ENCODE peak calls at places on chromosomes 16 and 17, in six cellular contexts. One of them, this sample, is unnamed.

GRCh38 chr17:7336240-7337175 is at the start of gene ACAP1:
- DNase-seq in fibroblast of lung: no peak
- DNase-seq in H1: peak
- DNase-seq in A549: no peak
- DNase-seq in GM12878: no peak
- DNase-seq in thoracic aorta: no peak
- DNase-seq in this sample: peak

GRCh38 chr16:46974352-46974751 is 878 bp upstream of the DNAJA2 start:
- DNase-seq in fibroblast of lung: peak
- DNase-seq in H1: no peak
- DNase-seq in A549: peak
- DNase-seq in GM12878: peak
- DNase-seq in thoracic aorta: no peak
- DNase-seq in this sample: no peak

GRCh38 chr17:57582881-57583756 is 162.0 kb downstream of the CCDC182 start:
- DNase-seq in fibroblast of lung: no peak
- DNase-seq in H1: no peak
- DNase-seq in A549: no peak
- DNase-seq in GM12878: no peak
- DNase-seq in thoracic aorta: no peak
- DNase-seq in this sample: no peak

GRCh38 chr16:31107465-31107867 is 720 bp upstream of the BCKDK start:
- DNase-seq in fibroblast of lung: no peak
- DNase-seq in H1: no peak
- DNase-seq in A549: no peak
- DNase-seq in GM12878: peak
- DNase-seq in thoracic aorta: no peak
- DNase-seq in this sample: no peak

GRCh38 chr16:5065368-5065767 is 388 bp downstream of the C16orf89 start:
- DNase-seq in fibroblast of lung: no peak
- DNase-seq in H1: no peak
- DNase-seq in A549: no peak
- DNase-seq in GM12878: no peak
- DNase-seq in thoracic aorta: no peak
- DNase-seq in this sample: no peak

GRCh38 chr16:87490091-87490798 is 2.6 kb downstream of the ZCCHC14 start:
- DNase-seq in fibroblast of lung: no peak
- DNase-seq in H1: no peak
- DNase-seq in A549: no peak
- DNase-seq in GM12878: no peak
- DNase-seq in thoracic aorta: no peak
- DNase-seq in this sample: no peak

GRCh38 chr17:76683921-76684745 is 26.6 kb downstream of the MXRA7 start:
- DNase-seq in fibroblast of lung: no peak
- DNase-seq in H1: no peak
- DNase-seq in A549: no peak
- DNase-seq in GM12878: no peak
- DNase-seq in thoracic aorta: no peak
- DNase-seq in this sample: no peak

GRCh38 chr17:34318474-34318873 is 761 bp upstream of the CCL8 start:
- DNase-seq in fibroblast of lung: no peak
- DNase-seq in H1: peak
- DNase-seq in A549: peak
- DNase-seq in GM12878: no peak
- DNase-seq in thoracic aorta: no peak
- DNase-seq in this sample: no peak

GRCh38 chr17:18021372-18021771 is 17.6 kb downstream of the ATPAF2 start:
- DNase-seq in fibroblast of lung: no peak
- DNase-seq in H1: no peak
- DNase-seq in A549: peak
- DNase-seq in GM12878: no peak
- DNase-seq in thoracic aorta: no peak
- DNase-seq in this sample: no peak

GRCh38 chr16:66905633-66906539 is 12.8 kb downstream of the CDH16 start:
- DNase-seq in fibroblast of lung: no peak
- DNase-seq in H1: no peak
- DNase-seq in A549: no peak
- DNase-seq in GM12878: no peak
- DNase-seq in thoracic aorta: no peak
- DNase-seq in this sample: no peak

GRCh38 chr17:74748529-74749261 is at the start of gene NHERF1:
- DNase-seq in fibroblast of lung: peak
- DNase-seq in H1: peak
- DNase-seq in A549: peak
- DNase-seq in GM12878: peak
- DNase-seq in thoracic aorta: peak
- DNase-seq in this sample: peak

GRCh38 chr17:46125831-46126230 is 67.4 kb downstream of the KANSL1 start:
- DNase-seq in fibroblast of lung: peak
- DNase-seq in H1: no peak
- DNase-seq in A549: no peak
- DNase-seq in GM12878: no peak
- DNase-seq in thoracic aorta: no peak
- DNase-seq in this sample: no peak

GRCh38 chr16:86946396-86946795 is 368.0 kb downstream of the FOXL1 start:
- DNase-seq in fibroblast of lung: peak
- DNase-seq in H1: no peak
- DNase-seq in A549: peak
- DNase-seq in GM12878: no peak
- DNase-seq in thoracic aorta: no peak
- DNase-seq in this sample: no peak

GRCh38 chr16:87212026-87212425 is 105.2 kb downstream of the C16orf95 start:
- DNase-seq in fibroblast of lung: peak
- DNase-seq in H1: no peak
- DNase-seq in A549: peak
- DNase-seq in GM12878: no peak
- DNase-seq in thoracic aorta: no peak
- DNase-seq in this sample: no peak

GRCh38 chr16:26645629-26646028 is 421.1 kb upstream of the C16orf82 start:
- DNase-seq in fibroblast of lung: no peak
- DNase-seq in H1: peak
- DNase-seq in A549: peak
- DNase-seq in GM12878: no peak
- DNase-seq in thoracic aorta: no peak
- DNase-seq in this sample: peak

GRCh38 chr17:31444026-31444425 is 52.6 kb downstream of the RAB11FIP4 start:
- DNase-seq in fibroblast of lung: peak
- DNase-seq in H1: no peak
- DNase-seq in A549: no peak
- DNase-seq in GM12878: no peak
- DNase-seq in thoracic aorta: no peak
- DNase-seq in this sample: no peak

GRCh38 chr17:77228224-77229215 is 87.8 kb downstream of the SEC14L1 start:
- DNase-seq in fibroblast of lung: no peak
- DNase-seq in H1: no peak
- DNase-seq in A549: no peak
- DNase-seq in GM12878: no peak
- DNase-seq in thoracic aorta: no peak
- DNase-seq in this sample: no peak

GRCh38 chr17:38872671-38873385 is 3.0 kb downstream of the LASP1 start:
- DNase-seq in fibroblast of lung: no peak
- DNase-seq in H1: no peak
- DNase-seq in A549: peak
- DNase-seq in GM12878: no peak
- DNase-seq in thoracic aorta: no peak
- DNase-seq in this sample: no peak

GRCh38 chr17:38874505-38875419 is 4.9 kb downstream of the LASP1 start:
- DNase-seq in fibroblast of lung: peak
- DNase-seq in H1: no peak
- DNase-seq in A549: no peak
- DNase-seq in GM12878: no peak
- DNase-seq in thoracic aorta: no peak
- DNase-seq in this sample: no peak

GRCh38 chr17:38877130-38877851 is 7.4 kb downstream of the LASP1 start:
- DNase-seq in fibroblast of lung: no peak
- DNase-seq in H1: no peak
- DNase-seq in A549: no peak
- DNase-seq in GM12878: no peak
- DNase-seq in thoracic aorta: no peak
- DNase-seq in this sample: peak

GRCh38 chr17:38873646-38874380 is 4.0 kb downstream of the LASP1 start:
- DNase-seq in fibroblast of lung: no peak
- DNase-seq in H1: no peak
- DNase-seq in A549: peak
- DNase-seq in GM12878: no peak
- DNase-seq in thoracic aorta: no peak
- DNase-seq in this sample: no peak

GRCh38 chr17:38875477-38876080 is 5.7 kb downstream of the LASP1 start:
- DNase-seq in fibroblast of lung: no peak
- DNase-seq in H1: no peak
- DNase-seq in A549: no peak
- DNase-seq in GM12878: no peak
- DNase-seq in thoracic aorta: no peak
- DNase-seq in this sample: no peak
- H3K4me3 ChIP-seq in fibroblast of lung: no peak
- H3K4me3 ChIP-seq in H1: no peak
- H3K4me3 ChIP-seq in A549: no peak
- H3K4me3 ChIP-seq in GM12878: no peak
- H3K4me3 ChIP-seq in thoracic aorta: peak
- H3K4me3 ChIP-seq in this sample: no peak

GRCh38 chr16:57723170-57723569 is 12.4 kb upstream of the KATNB1 start:
- DNase-seq in fibroblast of lung: no peak
- DNase-seq in H1: peak
- DNase-seq in A549: peak
- DNase-seq in GM12878: no peak
- DNase-seq in thoracic aorta: no peak
- DNase-seq in this sample: no peak
- TF ChIP-seq CTCF in fibroblast of lung: peak
- TF ChIP-seq CTCF in H1: peak
- TF ChIP-seq CTCF in A549: peak
- TF ChIP-seq CTCF in GM12878: no peak
- TF ChIP-seq CTCF in thoracic aorta: no peak
- TF ChIP-seq CTCF in this sample: no peak

DNA sequence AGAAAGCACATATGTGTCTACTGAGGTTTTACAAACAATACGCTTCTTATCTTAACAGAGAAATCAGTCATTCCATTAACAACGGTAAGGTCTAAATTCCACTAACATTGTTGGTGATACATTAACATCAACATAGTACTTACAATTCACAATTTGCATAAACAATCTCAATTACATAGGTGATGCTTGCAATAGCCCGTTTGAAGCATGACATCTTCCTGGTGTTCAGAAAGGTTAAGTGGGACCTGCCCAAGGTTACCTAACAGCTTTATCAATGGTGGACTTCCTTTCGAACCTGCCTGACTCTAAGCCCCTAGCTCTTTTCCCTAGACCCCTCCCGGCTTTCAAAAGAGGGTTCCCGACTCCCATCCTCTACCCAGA is 699 bp downstream of the FAM222B start:
- DNase-seq in fibroblast of lung: peak
- DNase-seq in H1: no peak
- DNase-seq in A549: no peak
- DNase-seq in GM12878: no peak
- DNase-seq in thoracic aorta: no peak
- DNase-seq in this sample: no peak
- H3K27ac ChIP-seq in fibroblast of lung: peak
- H3K27ac ChIP-seq in H1: peak
- H3K27ac ChIP-seq in A549: peak
- H3K27ac ChIP-seq in GM12878: peak
- H3K27ac ChIP-seq in thoracic aorta: peak
- H3K27ac ChIP-seq in this sample: peak

GRCh38 chr17:59423903-59424302 is 92.4 kb downstream of the YPEL2 start:
- DNase-seq in fibroblast of lung: no peak
- DNase-seq in H1: no peak
- DNase-seq in A549: no peak
- DNase-seq in GM12878: no peak
- DNase-seq in thoracic aorta: no peak
- DNase-seq in this sample: no peak
- H3K4me3 ChIP-seq in fibroblast of lung: no peak
- H3K4me3 ChIP-seq in H1: no peak
- H3K4me3 ChIP-seq in A549: no peak
- H3K4me3 ChIP-seq in GM12878: no peak
- H3K4me3 ChIP-seq in thoracic aorta: no peak
- H3K4me3 ChIP-seq in this sample: no peak

DNA sequence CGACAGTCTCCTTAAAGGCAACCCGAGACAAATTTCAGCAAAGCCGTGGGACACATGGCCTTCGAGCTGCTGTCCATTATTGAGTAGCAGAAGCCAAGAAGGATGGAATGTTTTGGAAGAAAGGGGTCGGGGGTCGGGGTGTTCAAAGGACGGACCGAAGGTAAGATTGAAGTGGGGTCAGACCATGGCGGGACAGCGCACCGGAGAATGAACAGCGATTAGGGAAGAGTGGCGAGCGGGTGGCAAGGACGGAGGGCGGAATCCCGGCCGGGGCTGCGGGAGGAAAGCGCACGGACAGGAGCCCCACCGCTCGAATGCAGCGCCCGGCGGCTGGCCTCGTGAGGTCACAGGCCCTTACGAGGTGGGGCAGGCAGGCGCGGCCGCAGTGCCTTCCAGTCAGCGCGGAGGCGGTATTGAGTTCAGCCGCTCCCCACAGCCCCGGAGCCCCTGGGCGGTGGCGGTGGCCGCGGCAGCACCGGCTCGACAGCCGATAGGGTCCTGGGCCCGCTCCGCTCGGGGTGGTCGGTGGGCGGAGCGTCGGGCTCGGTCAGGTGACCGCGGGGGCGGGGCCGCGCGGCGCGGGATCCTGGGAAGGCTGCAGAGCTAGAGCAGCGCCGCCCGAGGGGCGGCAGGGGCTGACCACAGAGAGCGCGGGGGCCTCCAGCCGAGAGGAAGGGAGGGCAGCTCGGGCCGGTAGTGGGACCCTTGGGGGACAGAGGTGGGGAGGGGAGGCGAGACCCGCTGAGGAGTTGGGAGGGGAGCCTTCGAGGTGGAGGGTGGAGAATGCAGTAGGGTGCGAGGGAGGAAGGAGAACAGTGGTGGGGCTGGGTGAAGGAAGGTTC is at the start of gene EFCAB13:
- DNase-seq in fibroblast of lung: peak
- DNase-seq in H1: peak
- DNase-seq in A549: peak
- DNase-seq in GM12878: peak
- DNase-seq in thoracic aorta: peak
- DNase-seq in this sample: peak
- TF ChIP-seq CTCF in fibroblast of lung: no peak
- TF ChIP-seq CTCF in H1: peak
- TF ChIP-seq CTCF in A549: peak
- TF ChIP-seq CTCF in GM12878: peak
- TF ChIP-seq CTCF in thoracic aorta: peak
- TF ChIP-seq CTCF in this sample: peak

DNA sequence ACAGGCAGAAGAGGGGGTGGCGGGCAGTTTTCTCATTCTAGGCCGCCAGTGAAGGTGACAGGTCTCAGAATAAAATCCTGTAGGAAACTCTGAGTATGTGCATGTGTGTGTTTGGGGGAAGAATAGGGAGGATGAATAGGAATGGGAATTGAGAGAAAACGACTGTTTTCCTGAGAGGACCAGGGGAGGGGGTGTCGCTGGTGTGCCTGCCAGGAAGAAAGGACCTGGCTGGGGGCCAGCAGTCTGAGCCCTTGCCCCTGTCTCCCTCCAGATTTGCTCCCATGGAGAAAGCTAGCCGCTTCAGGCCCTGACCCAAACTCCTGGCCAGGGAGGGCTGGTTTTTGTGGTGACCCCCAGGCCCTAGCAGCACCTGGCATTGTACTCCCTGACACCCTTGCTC is 14.4 kb downstream of the C17orf50 start:
- DNase-seq in fibroblast of lung: no peak
- DNase-seq in H1: no peak
- DNase-seq in A549: no peak
- DNase-seq in GM12878: no peak
- DNase-seq in thoracic aorta: no peak
- DNase-seq in this sample: no peak
- H3K27ac ChIP-seq in fibroblast of lung: no peak
- H3K27ac ChIP-seq in H1: no peak
- H3K27ac ChIP-seq in A549: peak
- H3K27ac ChIP-seq in GM12878: no peak
- H3K27ac ChIP-seq in thoracic aorta: peak
- H3K27ac ChIP-seq in this sample: no peak

This sample was measured in CD8-positive, alpha-beta T cell.